ENCODE peak calls at places on chromosomes 3 and 15, in seven cellular contexts. B, H, Y, O, G, X and Q are unnamed samples.

GRCh38 chr3:106860182-106860581 is 517.1 kb upstream of the CCDC54 start:
- DNase-seq in H (no peak), Y (no peak), B (peak), G (peak), O (no peak), X (peak), Q (no peak)

GRCh38 chr15:30030350-30030749 is 52.4 kb upstream of the GOLGA8J start:
- DNase-seq in H (no peak), Y (no peak), X (peak), O (no peak), G (no peak), B (no peak), Q (no peak)

GRCh38 chr3:146163584-146163983 is 2.6 kb upstream of the PLOD2 start:
- DNase-seq in H (no peak), G (peak), X (peak), B (peak), O (no peak), Y (no peak), Q (no peak)

GRCh38 chr15:99930696-99931095 is 197.5 kb upstream of the LYSMD4 start:
- DNase-seq in X (no peak), B (no peak), H (no peak), Y (no peak), G (no peak), O (no peak), Q (no peak)

GRCh38 chr3:47079432-47079831 is 84.5 kb downstream of the SETD2 start:
- DNase-seq in G (no peak), Y (no peak), O (no peak), X (peak), H (no peak), B (no peak), Q (no peak)

GRCh38 chr3:101518421-101518871 is 5.4 kb upstream of the SENP7 start:
- DNase-seq in O (peak), Y (no peak), G (no peak), X (peak), B (peak), H (no peak), Q (no peak)

GRCh38 chr3:72887723-72888545 is at the start of gene GXYLT2:
- DNase-seq in O (peak), G (peak), H (peak), B (peak), Y (peak), X (peak), Q (peak)

GRCh38 chr3:189967254-189967865 is 153.3 kb downstream of the P3H2 start:
- DNase-seq in O (peak), B (peak), Y (no peak), G (peak), X (peak), H (peak), Q (no peak)

GRCh38 chr3:133301194-133301593 is 98.7 kb upstream of the BFSP2 start:
- DNase-seq in X (peak), G (peak), O (no peak), Y (no peak), B (peak), H (no peak), Q (no peak)

GRCh38 chr15:89167267-89168176 is 53.9 kb downstream of the RLBP1 start:
- DNase-seq in G (peak), H (no peak), X (peak), Y (no peak), O (peak), B (peak), Q (no peak)

GRCh38 chr3:109234300-109234699 is 82.0 kb downstream of the DPPA2 start:
- DNase-seq in X (no peak), H (peak), Y (peak), O (peak), G (no peak), B (no peak), Q (peak)

GRCh38 chr3:195151866-195152526 is 119.0 kb downstream of the XXYLT1 start:
- DNase-seq in G (peak), X (peak), H (no peak), Y (no peak), O (peak), B (peak), Q (no peak)

GRCh38 chr3:149554826-149555225 is 80.3 kb downstream of the TM4SF4 start:
- DNase-seq in O (no peak), H (no peak), G (peak), B (peak), X (peak), Y (no peak), Q (no peak)

GRCh38 chr15:35755237-35755802 is 209.4 kb upstream of the DPH6 start:
- DNase-seq in O (no peak), G (peak), B (no peak), X (no peak), H (no peak), Y (no peak), Q (no peak)
- H4K8ac ChIP-seq in O (no peak), G (no peak), B (no peak), X (no peak), H (no peak), Y (no peak), Q (no peak)

GRCh38 chr3:34387831-34388564 is 589.6 kb downstream of the PDCD6IP start:
- DNase-seq in H (no peak), Y (no peak), B (no peak), G (no peak), O (peak), X (no peak), Q (peak)

GRCh38 chr3:34382859-34383258 is 584.4 kb downstream of the PDCD6IP start:
- DNase-seq in Y (no peak), B (no peak), X (no peak), H (no peak), G (no peak), O (no peak), Q (no peak)

GRCh38 chr3:34388836-34389235 is 590.4 kb downstream of the PDCD6IP start:
- DNase-seq in O (no peak), G (no peak), B (no peak), H (no peak), X (peak), Y (no peak), Q (no peak)

GRCh38 chr3:34381243-34381642 is 582.8 kb downstream of the PDCD6IP start:
- DNase-seq in Y (no peak), H (no peak), X (no peak), O (no peak), B (no peak), G (no peak), Q (no peak)

GRCh38 chr3:34386309-34386708 is 587.9 kb downstream of the PDCD6IP start:
- DNase-seq in X (no peak), B (no peak), Y (no peak), H (no peak), O (no peak), G (no peak), Q (no peak)
- H2AK5ac ChIP-seq in X (no peak), B (no peak), Y (no peak), H (no peak), O (no peak), G (no peak), Q (no peak)

GRCh38 chr3:45003406-45003805 is 22.7 kb upstream of the CLEC3B start:
- DNase-seq in H (no peak), Y (no peak), G (no peak), O (no peak), B (no peak), X (no peak), Q (no peak)
- H4K8ac ChIP-seq in H (no peak), Y (no peak), G (no peak), O (no peak), B (no peak), X (no peak), Q (no peak)

DNA sequence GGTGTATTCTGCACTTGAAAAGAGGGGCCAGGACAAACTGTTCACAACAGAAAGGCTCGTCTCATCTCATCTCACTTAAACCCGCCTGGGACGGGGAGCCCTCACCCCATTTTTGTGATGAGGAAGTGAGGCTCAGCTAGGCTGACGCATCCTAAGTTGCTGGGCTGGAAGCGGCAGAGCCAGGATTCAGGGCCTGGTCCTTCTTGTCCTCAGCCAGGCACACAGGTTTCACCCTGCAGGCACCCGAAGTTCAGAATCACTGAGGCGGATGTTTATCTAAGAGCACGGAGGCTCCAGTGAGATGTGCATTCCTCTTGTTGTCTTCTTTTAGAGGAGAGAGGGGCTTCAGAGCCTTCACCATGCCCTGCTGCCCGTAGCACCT is 51.1 kb upstream of the PLXNA1 start:
- DNase-seq in G (no peak), B (no peak), O (no peak), H (no peak), X (no peak), Y (no peak), Q (no peak)
- H2AK5ac ChIP-seq in G (peak), B (peak), O (no peak), H (no peak), X (no peak), Y (no peak), Q (no peak)

GRCh38 chr15:52518972-52519371 is 9.7 kb downstream of the MYO5A start:
- DNase-seq in Y (no peak), B (no peak), H (no peak), X (peak), G (no peak), O (no peak), Q (no peak)
- H4K8ac ChIP-seq in Y (no peak), B (no peak), H (no peak), X (no peak), G (no peak), O (no peak), Q (no peak)